ENCODE peak calls at places on chromosomes 12 and 14, in seven cellular contexts. F, V, P, K, H, L and Q are unnamed samples.

GRCh38 chr14:87992349-87992719 is 648 bp downstream of the GALC start:
- DNase-seq in F (no peak), K (no peak), L (no peak), V (no peak), P (no peak), H (no peak), Q (no peak)

GRCh38 chr14:102280376-102280962 is 24.5 kb downstream of the MOK start:
- DNase-seq in L (no peak), F (peak), K (peak), P (peak), V (no peak), H (no peak), Q (no peak)

GRCh38 chr14:55139152-55139551 is 10.1 kb downstream of the LGALS3 start:
- DNase-seq in V (no peak), H (no peak), L (no peak), F (no peak), K (no peak), P (no peak), Q (no peak)

GRCh38 chr14:102202944-102203343 is 63.2 kb downstream of the WDR20 start:
- DNase-seq in F (no peak), P (no peak), L (no peak), H (no peak), V (no peak), K (no peak), Q (no peak)

GRCh38 chr12:119115296-119115905 is 63.3 kb upstream of the HSPB8 start:
- DNase-seq in V (peak), H (no peak), K (peak), L (no peak), P (peak), F (peak), Q (no peak)

GRCh38 chr14:95597784-95598204 is 62.9 kb downstream of the GLRX5 start:
- DNase-seq in V (no peak), F (peak), P (no peak), L (no peak), H (no peak), K (peak), Q (no peak)

GRCh38 chr14:22836301-22837058 is at the start of gene MMP14:
- DNase-seq in V (peak), L (peak), F (peak), P (no peak), K (peak), H (no peak), Q (no peak)

GRCh38 chr14:75295061-75295461 is 16.4 kb downstream of the FOS start:
- DNase-seq in K (peak), P (no peak), V (peak), H (no peak), L (peak), F (peak), Q (no peak)

GRCh38 chr14:61337893-61338292 is 16.5 kb downstream of the PRKCH start:
- DNase-seq in L (no peak), H (no peak), P (no peak), K (no peak), F (no peak), V (no peak), Q (no peak)

GRCh38 chr14:52400846-52401245 is 86.7 kb downstream of the PTGER2 start:
- DNase-seq in H (no peak), V (no peak), P (no peak), F (no peak), L (no peak), K (no peak), Q (no peak)

GRCh38 chr14:50823763-50824636 is 7.0 kb downstream of the NIN start:
- DNase-seq in K (no peak), F (no peak), H (no peak), V (no peak), P (no peak), L (no peak), Q (no peak)

GRCh38 chr14:90531497-90531896 is 134.7 kb downstream of the CALM1 start:
- DNase-seq in F (no peak), K (no peak), P (no peak), V (no peak), H (no peak), L (no peak), Q (no peak)

GRCh38 chr12:15532364-15532977 is 210.2 kb downstream of the PTPRO start:
- DNase-seq in L (no peak), F (peak), V (no peak), K (peak), P (peak), H (no peak), Q (no peak)

GRCh38 chr12:65266408-65266807 is 12.1 kb upstream of the MSRB3 start:
- DNase-seq in V (no peak), K (no peak), P (no peak), H (no peak), L (no peak), F (no peak), Q (no peak)
- H3K27ac ChIP-seq in V (no peak), K (no peak), P (no peak), H (no peak), L (no peak), F (no peak), Q (no peak)

GRCh38 chr14:105117710-105118385 is 50.7 kb downstream of the JAG2 start:
- DNase-seq in K (no peak), P (no peak), L (peak), F (no peak), V (no peak), H (no peak), Q (no peak)
- H3K27ac ChIP-seq in K (no peak), P (no peak), L (no peak), F (no peak), V (no peak), H (no peak), Q (no peak)

DNA sequence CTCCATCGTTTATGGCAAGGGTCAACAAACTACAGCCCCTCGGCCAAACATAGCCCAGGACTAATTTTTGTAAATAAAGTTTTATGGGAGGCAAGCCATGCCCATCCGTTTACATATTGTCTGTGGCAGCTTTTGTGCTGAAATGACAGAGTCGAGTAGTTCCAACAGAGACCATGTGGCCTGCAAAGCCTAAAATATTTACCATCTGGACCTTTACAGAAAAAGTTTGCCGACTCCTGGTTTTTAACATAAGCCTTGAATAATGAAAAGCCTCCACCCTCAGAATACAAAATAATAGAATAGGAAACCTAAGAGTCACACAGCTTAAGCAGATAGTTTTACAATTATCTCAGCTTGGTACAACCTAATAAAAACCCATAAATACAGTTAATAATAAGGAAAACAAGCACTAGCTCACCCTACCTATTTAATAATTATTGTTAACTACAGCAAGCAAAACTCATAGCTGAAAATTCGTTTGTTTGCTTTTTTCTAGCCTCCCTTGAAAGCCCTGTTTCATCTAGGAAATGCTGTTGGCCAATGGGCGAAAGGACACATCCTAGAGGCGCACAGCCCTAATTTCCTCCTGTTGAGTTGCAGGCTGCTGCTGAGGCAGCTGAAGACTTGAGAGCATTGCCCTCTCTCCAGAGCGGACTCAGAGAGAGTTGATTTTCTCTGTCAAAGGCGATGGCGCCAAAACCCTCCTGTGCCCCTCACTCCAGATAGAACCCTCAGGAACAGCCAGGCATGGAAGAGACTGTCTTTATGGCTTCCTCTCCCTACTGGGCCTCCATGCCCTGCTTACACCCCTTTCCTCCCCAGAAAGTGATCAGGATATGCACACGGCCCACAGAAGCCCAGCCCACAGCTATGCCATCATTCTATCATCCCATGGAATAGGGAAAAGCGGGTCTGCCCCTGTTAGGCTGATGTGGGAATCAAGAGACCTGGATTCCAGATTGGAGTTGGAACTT is 107.2 kb downstream of the DPF3 start:
- DNase-seq in K (no peak), H (no peak), L (no peak), F (no peak), P (no peak), V (no peak), Q (no peak)
- H3K27ac ChIP-seq in K (no peak), H (no peak), L (no peak), F (no peak), P (no peak), V (no peak), Q (no peak)

GRCh38 chr12:2796187-2796663 is 1.5 kb downstream of the FKBP4 start:
- DNase-seq in H (no peak), K (no peak), F (no peak), V (no peak), P (no peak), L (no peak), Q (no peak)
- H3K27ac ChIP-seq in H (peak), K (no peak), F (no peak), V (peak), P (no peak), L (peak), Q (peak)

GRCh38 chr14:32329146-32329545 is at the start of gene AKAP6:
- DNase-seq in P (no peak), K (no peak), V (no peak), F (no peak), L (no peak), H (peak), Q (peak)
- H3K27ac ChIP-seq in P (no peak), K (no peak), V (no peak), F (no peak), L (no peak), H (peak), Q (peak)

GRCh38 chr12:5614206-5614605 is 182.3 kb downstream of the NTF3 start:
- DNase-seq in F (no peak), K (no peak), H (no peak), V (no peak), L (no peak), P (no peak), Q (no peak)

GRCh38 chr12:5616854-5617253 is 184.9 kb downstream of the NTF3 start:
- DNase-seq in L (no peak), P (no peak), K (no peak), H (no peak), F (no peak), V (no peak), Q (no peak)

GRCh38 chr12:5619628-5620027 is 187.7 kb downstream of the NTF3 start:
- DNase-seq in K (no peak), H (no peak), P (no peak), V (no peak), L (no peak), F (no peak), Q (no peak)

GRCh38 chr12:5612556-5613421 is 180.9 kb downstream of the NTF3 start:
- DNase-seq in L (no peak), H (no peak), V (no peak), F (no peak), K (no peak), P (no peak), Q (no peak)

GRCh38 chr12:5615760-5616159 is 183.9 kb downstream of the NTF3 start:
- DNase-seq in V (no peak), L (no peak), F (no peak), K (no peak), P (no peak), H (no peak), Q (no peak)
- H3K27ac ChIP-seq in V (no peak), L (no peak), F (no peak), K (no peak), P (no peak), H (no peak), Q (no peak)

GRCh38 chr12:106128526-106129430 is 10.0 kb downstream of the NUAK1 start:
- DNase-seq in V (no peak), H (no peak), F (no peak), L (no peak), P (no peak), K (no peak), Q (no peak)

GRCh38 chr12:106125351-106126085 is 13.2 kb downstream of the NUAK1 start:
- DNase-seq in H (no peak), L (no peak), P (no peak), F (no peak), V (no peak), K (no peak), Q (no peak)

GRCh38 chr12:106127289-106128126 is 11.2 kb downstream of the NUAK1 start:
- DNase-seq in K (no peak), F (no peak), H (no peak), P (no peak), V (no peak), L (no peak), Q (no peak)

GRCh38 chr12:106123551-106123991 is 15.2 kb downstream of the NUAK1 start:
- DNase-seq in K (no peak), L (no peak), H (no peak), F (no peak), V (peak), P (no peak), Q (no peak)

DNA sequence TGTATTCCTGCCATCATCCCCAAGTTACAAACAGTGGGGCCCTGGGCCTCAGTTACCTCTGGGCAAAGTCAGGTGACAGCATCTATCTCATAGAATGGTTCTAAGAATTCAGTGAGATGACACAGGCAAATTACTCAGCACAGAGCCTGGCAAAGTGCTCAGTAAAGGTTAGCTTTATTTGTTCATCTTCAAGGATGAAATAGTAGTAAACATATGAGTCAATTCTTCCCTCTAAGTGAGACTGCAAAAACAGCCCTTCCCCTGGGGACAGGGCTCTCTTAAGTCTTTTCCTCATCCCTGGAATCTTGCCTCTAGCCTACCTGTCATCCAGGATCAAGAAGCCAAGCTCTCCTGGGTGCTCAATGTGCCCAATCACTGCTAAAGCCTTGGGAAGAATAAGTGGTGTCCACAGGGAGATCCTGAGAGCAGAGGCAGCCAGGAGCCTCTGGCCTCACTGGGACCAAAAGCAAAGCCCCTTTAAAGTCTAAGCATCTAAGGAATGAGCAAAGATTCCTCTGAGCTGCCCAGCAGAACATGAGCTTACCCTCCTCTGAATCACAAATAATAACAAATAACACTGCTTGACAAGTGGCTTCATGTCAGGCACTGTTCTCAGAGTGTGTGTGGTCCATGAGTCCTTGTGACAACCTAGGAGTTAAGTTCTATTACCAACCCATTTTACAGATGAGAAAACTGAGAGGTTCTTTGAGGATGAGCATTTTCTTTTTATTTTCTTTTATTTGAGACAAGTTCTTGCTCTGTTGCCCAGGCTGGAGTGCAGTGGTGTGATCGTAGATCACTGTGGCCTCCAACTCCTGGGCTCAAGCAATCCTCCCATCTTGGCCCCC is 12.1 kb downstream of the NUAK1 start:
- DNase-seq in P (no peak), L (no peak), H (no peak), K (no peak), F (no peak), V (no peak), Q (no peak)
- H3K27ac ChIP-seq in P (peak), L (peak), H (no peak), K (peak), F (no peak), V (no peak), Q (no peak)

DNA sequence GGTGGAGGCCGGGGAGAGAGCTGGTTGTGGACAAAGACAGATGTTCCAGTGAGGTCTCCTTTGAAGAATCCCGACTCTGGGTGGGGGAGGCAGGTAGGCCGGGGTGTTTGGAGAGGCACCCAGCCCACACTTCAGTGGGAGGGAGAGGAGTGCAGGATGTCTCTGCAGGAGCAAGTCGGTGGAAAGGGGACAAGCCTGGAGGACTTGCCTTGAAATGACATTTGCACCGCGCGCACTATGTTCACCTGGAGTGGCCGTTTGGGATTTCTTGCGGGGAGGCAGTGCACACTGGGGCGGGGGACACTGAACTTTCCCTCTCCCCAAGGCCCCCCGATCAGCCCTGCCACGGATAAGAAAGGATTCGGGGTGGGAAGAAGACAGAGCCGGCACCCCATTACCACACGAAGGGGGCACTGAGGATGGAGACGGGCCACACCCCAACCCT is 1.0 kb downstream of the PITPNM2 start:
- DNase-seq in F (no peak), V (peak), H (no peak), L (no peak), P (no peak), K (no peak), Q (no peak)
- H3K27ac ChIP-seq in F (no peak), V (peak), H (peak), L (peak), P (no peak), K (no peak), Q (peak)

DNA sequence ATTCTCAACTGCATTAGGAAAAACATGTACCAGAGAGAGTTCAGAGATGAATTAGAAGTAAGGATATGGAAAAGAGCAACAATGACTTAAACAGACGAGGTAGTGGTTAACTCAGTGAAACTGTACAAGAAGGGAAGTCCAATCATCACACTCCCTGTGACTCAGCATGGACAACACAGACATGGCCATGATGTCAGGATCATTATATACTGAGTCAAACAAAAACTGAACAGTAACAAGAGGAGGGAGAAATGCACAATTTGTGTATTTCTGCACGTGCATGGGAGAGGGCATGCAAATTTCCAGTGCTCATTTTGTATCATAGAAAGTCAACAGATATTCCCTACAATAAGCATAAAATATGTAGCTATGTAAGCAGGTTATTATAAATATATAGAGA is 1037.8 kb downstream of the BCL11B start:
- DNase-seq in P (no peak), H (no peak), K (peak), V (no peak), L (no peak), F (no peak), Q (no peak)
- H3K27ac ChIP-seq in P (no peak), H (no peak), K (no peak), V (no peak), L (no peak), F (no peak), Q (no peak)

GRCh38 chr12:65821336-65821735 is 2.9 kb upstream of the HMGA2 start:
- DNase-seq in K (no peak), F (no peak), V (no peak), H (no peak), L (no peak), P (no peak), Q (no peak)
- H3K27ac ChIP-seq in K (peak), F (no peak), V (no peak), H (no peak), L (no peak), P (no peak), Q (no peak)